ENCODE peak calls at places on chromosome 4, in ten cellular contexts. W is endothelial cell of umbilical vein, Z is PC-3, U is HepG2, F is AG10803, A is foreskin fibroblast, V is GM23338, E is transverse colon, O is thoracic aorta, I is choroid plexus epithelial cell. M is an unnamed sample.

GRCh38 chr4:36360755-36361154 is 79.3 kb downstream of the DTHD1 start:
- DNase-seq in Z (no peak), O (no peak), F (no peak), E (no peak), U (no peak), I (no peak), V (no peak), W (no peak), A (no peak), M (no peak)

GRCh38 chr4:102586002-102586643 is 85.0 kb downstream of the NFKB1 start:
- DNase-seq in Z (no peak), V (no peak), E (no peak), W (no peak), U (no peak), O (no peak), F (no peak), I (no peak), A (no peak), M (no peak)

GRCh38 chr4:37827030-37827705 is 682 bp downstream of the PGM2 start:
- DNase-seq in W (peak), V (no peak), U (no peak), A (peak), O (no peak), Z (peak), E (peak), I (peak), F (no peak), M (no peak)

GRCh38 chr4:125313497-125313896 is 1.3 kb upstream of the FAT4 start:
- DNase-seq in V (peak), Z (peak), W (peak), O (no peak), E (no peak), U (peak), A (peak), F (peak), I (peak), M (peak)

GRCh38 chr4:36610628-36611027 is 329.2 kb downstream of the DTHD1 start:
- DNase-seq in U (no peak), A (no peak), E (no peak), V (no peak), W (no peak), O (no peak), F (no peak), Z (no peak), I (no peak), M (no peak)

GRCh38 chr4:118265312-118266144 is 87.3 kb downstream of the PRSS12 start:
- DNase-seq in V (peak), O (no peak), W (no peak), F (no peak), E (peak), A (no peak), I (peak), U (peak), Z (no peak), M (no peak)

GRCh38 chr4:54482529-54482961 is 175.2 kb upstream of the KIT start:
- DNase-seq in Z (peak), O (no peak), U (no peak), A (no peak), E (no peak), F (peak), V (no peak), W (no peak), I (no peak), M (no peak)

GRCh38 chr4:138925495-138925894 is 90.1 kb upstream of the NOCT start:
- DNase-seq in W (no peak), O (no peak), U (no peak), A (no peak), V (no peak), F (no peak), E (no peak), I (no peak), Z (no peak), M (no peak)

GRCh38 chr4:176302283-176303275 is 17.2 kb upstream of the SPCS3 start:
- DNase-seq in E (no peak), O (no peak), V (no peak), Z (peak), F (peak), I (peak), W (no peak), A (peak), U (no peak), M (peak)

GRCh38 chr4:124936427-124936826 is 223.9 kb upstream of the ANKRD50 start:
- DNase-seq in F (peak), V (no peak), W (no peak), E (no peak), A (peak), O (no peak), I (peak), Z (no peak), U (no peak), M (peak)

GRCh38 chr4:101527186-101527585 is 179.9 kb upstream of the PPP3CA start:
- DNase-seq in I (no peak), U (no peak), V (no peak), A (no peak), O (no peak), Z (no peak), W (no peak), F (no peak), E (no peak), M (no peak)

DNA sequence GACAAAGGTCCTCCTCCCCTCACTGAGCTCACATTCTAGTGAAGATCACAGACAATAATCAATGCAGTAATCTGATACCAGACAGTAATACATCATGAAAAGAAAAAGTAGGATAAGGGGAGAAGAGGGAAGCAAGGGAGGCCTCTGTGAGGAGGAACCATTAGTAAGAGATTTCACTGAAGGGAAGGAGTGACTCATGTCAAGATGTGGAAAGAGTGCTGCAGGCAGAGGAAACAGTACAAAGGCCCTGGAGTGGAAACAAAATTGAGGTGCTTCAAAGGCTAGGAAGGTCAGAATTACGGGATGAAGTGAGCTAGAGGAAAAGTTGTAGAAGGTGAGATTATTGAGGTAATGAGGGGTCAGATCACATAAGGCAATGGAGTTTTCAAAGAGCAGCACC is 38.1 kb downstream of the LAMTOR3 start:
- DNase-seq in F (peak), I (peak), A (peak), O (no peak), U (no peak), V (no peak), Z (peak), E (no peak), W (peak), M (no peak)
- H3K4me3 ChIP-seq in F (no peak), I (no peak), A (no peak), O (no peak), U (no peak), V (no peak), Z (no peak), E (no peak), W (no peak), M (no peak)

GRCh38 chr4:6701371-6701770 is 7.7 kb downstream of the S100P start:
- DNase-seq in O (no peak), W (no peak), U (peak), A (no peak), Z (peak), V (peak), I (no peak), F (no peak), E (no peak), M (no peak)
- TF ChIP-seq CTCF in O (no peak), W (peak), U (peak), A (peak), Z (peak), V (peak), I (peak), F (peak), E (peak), M (peak)

GRCh38 chr4:132691668-132692067 is 457.4 kb upstream of the PCDH10 start:
- DNase-seq in W (peak), F (no peak), V (no peak), A (no peak), U (no peak), E (no peak), O (no peak), Z (no peak), I (no peak), M (no peak)

DNA sequence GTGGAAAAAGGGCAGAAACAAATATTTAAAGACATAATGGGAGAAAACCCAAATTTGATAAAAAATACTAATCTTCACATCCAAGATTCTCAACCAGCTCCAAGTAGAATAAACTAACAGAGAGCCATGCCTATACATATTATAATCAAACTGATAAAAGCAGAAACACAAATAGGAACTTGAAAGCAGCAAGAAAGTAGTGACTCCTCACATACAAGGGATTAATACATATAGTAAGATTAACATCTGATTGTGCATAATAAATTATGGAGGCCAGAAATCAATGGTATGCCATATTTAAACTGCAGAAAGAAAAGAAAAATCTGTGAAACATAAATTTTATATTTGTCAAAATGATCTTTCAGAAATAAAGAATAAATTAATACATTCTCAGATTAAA is 454.3 kb upstream of the PCDH10 start:
- DNase-seq in I (peak), V (no peak), O (no peak), A (no peak), Z (no peak), E (no peak), W (no peak), U (no peak), F (no peak), M (no peak)
- H3K4me3 ChIP-seq in I (no peak), V (no peak), O (no peak), A (no peak), Z (no peak), E (no peak), W (no peak), U (no peak), F (no peak), M (no peak)

DNA sequence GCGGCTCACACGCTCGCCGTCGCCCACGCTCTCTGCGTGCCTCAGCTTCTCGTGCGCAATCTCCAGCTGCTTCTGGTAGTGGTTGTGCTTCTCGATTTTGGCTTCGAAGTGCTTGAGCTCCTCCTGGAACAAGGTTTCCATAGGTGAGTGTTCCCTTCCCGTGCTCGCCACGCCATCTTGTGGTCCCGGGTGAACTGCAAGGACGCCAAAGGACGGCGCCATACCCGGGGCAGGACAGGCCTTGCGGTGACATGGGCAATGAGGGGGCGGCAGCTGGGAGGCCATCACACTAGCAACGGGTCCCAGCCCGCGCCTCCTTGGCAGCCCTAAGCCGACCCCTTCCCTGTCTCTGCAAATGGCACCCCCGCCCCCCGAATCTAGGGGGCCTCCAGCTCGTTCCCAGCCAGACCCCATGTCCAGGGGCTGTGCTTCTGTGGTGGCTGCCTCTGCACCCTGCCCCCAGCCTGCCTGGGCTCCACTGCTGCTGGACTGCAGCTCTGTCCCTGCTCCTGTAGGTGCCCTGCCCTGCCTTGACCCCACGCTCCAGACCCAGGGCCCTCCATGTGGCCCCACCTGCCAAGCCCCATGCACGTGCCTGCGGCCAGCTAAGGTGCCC is 17.3 kb downstream of the LRPAP1 start:
- DNase-seq in E (no peak), W (no peak), I (no peak), U (no peak), F (no peak), O (no peak), A (no peak), Z (no peak), V (peak), M (no peak)
- TF ChIP-seq CTCF in E (no peak), W (peak), I (peak), U (peak), F (peak), O (no peak), A (peak), Z (peak), V (peak), M (peak)

GRCh38 chr4:128810331-128810870 is 901 bp downstream of the JADE1 start:
- DNase-seq in E (peak), F (no peak), U (peak), V (no peak), O (no peak), I (peak), A (peak), Z (peak), W (no peak), M (no peak)
- H3K4me3 ChIP-seq in E (peak), F (peak), U (peak), V (peak), O (peak), I (peak), A (peak), Z (peak), W (peak), M (peak)

GRCh38 chr4:173360587-173361221 is 10.1 kb upstream of the SAP30 start:
- DNase-seq in F (peak), V (peak), U (no peak), Z (peak), A (no peak), O (no peak), W (peak), I (peak), E (no peak), M (no peak)
- TF ChIP-seq CTCF in F (peak), V (peak), U (peak), Z (peak), A (peak), O (peak), W (peak), I (peak), E (no peak), M (peak)

GRCh38 chr4:140094701-140095420 is 59.1 kb downstream of the MAML3 start:
- DNase-seq in W (peak), I (no peak), O (no peak), E (peak), Z (peak), A (no peak), U (no peak), V (peak), F (no peak), M (no peak)

GRCh38 chr4:140096921-140097320 is 57.1 kb downstream of the MAML3 start:
- DNase-seq in V (no peak), A (no peak), U (no peak), O (no peak), I (peak), Z (no peak), E (no peak), F (no peak), W (no peak), M (no peak)

GRCh38 chr4:140096483-140096861 is 57.5 kb downstream of the MAML3 start:
- DNase-seq in O (no peak), E (no peak), V (no peak), F (no peak), W (no peak), A (no peak), U (no peak), Z (no peak), I (no peak), M (no peak)

GRCh38 chr4:140097572-140097971 is 56.4 kb downstream of the MAML3 start:
- DNase-seq in O (no peak), U (no peak), E (no peak), V (no peak), W (no peak), Z (peak), I (no peak), A (no peak), F (no peak), M (no peak)

GRCh38 chr4:140095694-140096482 is 58.1 kb downstream of the MAML3 start:
- DNase-seq in U (no peak), O (no peak), W (peak), F (peak), Z (peak), E (peak), A (peak), V (no peak), I (peak), M (peak)
- H3K4me3 ChIP-seq in U (no peak), O (peak), W (no peak), F (no peak), Z (no peak), E (no peak), A (no peak), V (no peak), I (no peak), M (no peak)

DNA sequence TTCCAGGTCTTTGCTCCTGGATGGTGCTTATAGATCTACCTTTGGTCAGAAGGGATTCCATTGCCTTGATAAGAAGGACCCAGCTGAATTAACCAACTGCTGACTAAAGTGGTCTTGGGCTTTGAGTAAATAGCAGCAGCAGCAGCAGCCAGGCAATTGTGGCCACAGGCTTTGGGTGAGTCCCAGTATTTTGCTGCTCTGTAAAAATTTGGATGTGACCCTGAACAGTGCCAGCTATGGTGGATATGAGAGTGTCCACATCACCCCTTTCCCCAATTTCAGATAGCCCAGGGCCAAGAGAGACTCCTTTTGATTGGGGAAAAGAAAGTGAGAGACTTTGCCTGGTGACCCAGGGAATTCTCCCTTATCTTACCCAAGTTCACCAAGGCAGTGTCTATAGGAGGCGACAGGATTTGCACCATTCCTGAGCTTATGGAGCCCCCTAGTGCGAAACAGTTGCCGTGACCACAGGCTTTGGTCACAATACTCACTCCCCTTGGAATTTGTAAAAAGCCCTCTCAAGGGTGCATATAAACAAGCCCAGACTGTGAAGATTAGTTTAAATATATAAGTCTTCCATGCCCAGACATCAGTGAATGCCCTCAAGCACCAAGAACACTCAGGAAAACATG is 518.0 kb downstream of the TMA16 start:
- DNase-seq in A (no peak), F (no peak), W (no peak), V (peak), U (peak), Z (peak), I (peak), O (no peak), E (no peak), M (peak)
- TF ChIP-seq CTCF in A (no peak), F (no peak), W (no peak), V (peak), U (peak), Z (peak), I (no peak), O (no peak), E (no peak), M (peak)

DNA sequence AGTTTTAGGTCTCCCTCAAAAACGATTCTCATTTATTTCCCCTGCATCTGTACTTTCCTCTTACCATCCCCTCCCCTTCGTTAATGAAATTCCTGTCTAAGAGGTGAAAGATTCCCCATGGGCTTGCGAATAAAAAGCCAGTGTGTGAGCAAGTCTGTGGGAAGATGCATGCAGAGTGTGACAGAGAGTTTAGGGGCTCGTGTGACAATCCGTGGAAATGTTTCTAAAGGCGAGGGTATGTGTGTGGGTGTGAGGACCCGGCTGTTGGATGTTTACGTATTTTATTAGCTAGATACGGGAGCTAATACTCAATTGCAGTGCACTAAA is 716 bp upstream of the HOPX start:
- DNase-seq in I (no peak), Z (no peak), E (no peak), W (no peak), V (no peak), A (no peak), F (no peak), O (no peak), U (no peak), M (no peak)
- H3K4me3 ChIP-seq in I (no peak), Z (peak), E (no peak), W (no peak), V (no peak), A (no peak), F (no peak), O (peak), U (no peak), M (no peak)

GRCh38 chr4:76278583-76278982 is 27.1 kb downstream of the FAM47E start:
- DNase-seq in I (no peak), O (no peak), A (no peak), F (no peak), W (no peak), E (no peak), V (no peak), U (no peak), Z (no peak), M (no peak)

GRCh38 chr4:76280488-76281441 is 25.8 kb upstream of the STBD1 start:
- DNase-seq in V (no peak), E (no peak), U (no peak), W (no peak), Z (no peak), F (no peak), I (no peak), A (no peak), O (no peak), M (no peak)

GRCh38 chr4:76277667-76278066 is 26.1 kb downstream of the FAM47E start:
- DNase-seq in F (no peak), U (no peak), I (no peak), O (no peak), A (no peak), V (no peak), Z (peak), E (no peak), W (no peak), M (no peak)

GRCh38 chr4:76276813-76277212 is 25.3 kb downstream of the FAM47E start:
- DNase-seq in I (no peak), U (no peak), Z (no peak), A (no peak), W (no peak), F (no peak), E (no peak), V (no peak), O (no peak), M (no peak)

GRCh38 chr4:76279462-76279861 is 27.1 kb upstream of the STBD1 start:
- DNase-seq in F (no peak), V (no peak), W (no peak), Z (no peak), U (no peak), O (no peak), A (no peak), I (no peak), E (no peak), M (no peak)
- TF ChIP-seq CTCF in F (no peak), V (peak), W (no peak), Z (no peak), U (no peak), O (no peak), A (no peak), I (no peak), E (no peak), M (no peak)